ENCODE peak calls at places on chromosomes 5 and 9, in nine cellular contexts. R, J, O, W, D, E, N, A and S are unnamed samples.

GRCh38 chr9:84789463-84789830 is 119.9 kb downstream of the NTRK2 start:
- DNase-seq in D (no peak), N (no peak), R (no peak), E (no peak), W (no peak), A (no peak), J (no peak), O (no peak), S (no peak)

GRCh38 chr5:158023266-158023665 is 164.3 kb upstream of the CLINT1 start:
- DNase-seq in O (no peak), R (no peak), A (no peak), E (no peak), N (no peak), J (no peak), W (no peak), D (no peak), S (no peak)

GRCh38 chr5:33981408-33982171 is 2.9 kb downstream of the SLC45A2 start:
- DNase-seq in D (no peak), N (no peak), J (no peak), R (no peak), A (no peak), O (no peak), W (no peak), E (no peak), S (no peak)

GRCh38 chr9:95515272-95516113 is 1.3 kb downstream of the PTCH1 start:
- DNase-seq in A (no peak), D (no peak), W (peak), R (peak), E (no peak), O (no peak), J (no peak), N (peak), S (peak)

GRCh38 chr5:68452286-68452685 is 236.7 kb downstream of the PIK3R1 start:
- DNase-seq in W (no peak), D (no peak), O (no peak), N (no peak), A (no peak), J (no peak), R (no peak), E (no peak), S (no peak)

GRCh38 chr5:31768046-31768445 is 129.1 kb downstream of the PDZD2 start:
- DNase-seq in A (no peak), E (no peak), W (no peak), J (no peak), O (no peak), R (no peak), D (no peak), N (no peak), S (no peak)

GRCh38 chr5:35229076-35230042 is 928 bp downstream of the PRLR start:
- DNase-seq in W (peak), D (peak), R (no peak), E (no peak), O (peak), J (no peak), N (peak), A (no peak), S (no peak)

GRCh38 chr5:36398137-36398536 is 96.4 kb upstream of the RANBP3L start:
- DNase-seq in D (no peak), A (no peak), N (no peak), J (no peak), O (no peak), W (no peak), R (no peak), E (no peak), S (no peak)

GRCh38 chr9:133224762-133225161 is 15.7 kb upstream of the OBP2B start:
- DNase-seq in E (no peak), O (no peak), J (no peak), W (no peak), R (no peak), N (no peak), A (no peak), D (peak), S (no peak)

GRCh38 chr5:63125862-63126261 is 547.2 kb downstream of the LRRC70 start:
- DNase-seq in N (no peak), A (no peak), E (no peak), J (no peak), R (peak), O (peak), D (no peak), W (no peak), S (no peak)

GRCh38 chr5:76733049-76733417 is 17.1 kb downstream of the F2R start:
- DNase-seq in R (no peak), N (no peak), W (no peak), A (no peak), D (no peak), O (peak), J (no peak), E (no peak), S (peak)

GRCh38 chr9:134410078-134410834 is 84.0 kb downstream of the RXRA start:
- DNase-seq in N (no peak), J (no peak), E (no peak), R (no peak), W (no peak), A (no peak), O (no peak), D (peak), S (no peak)

GRCh38 chr5:173675287-173675996 is 59.0 kb upstream of the BOD1 start:
- DNase-seq in N (no peak), O (no peak), A (no peak), J (no peak), W (no peak), D (no peak), E (no peak), R (no peak), S (no peak)

GRCh38 chr5:57358796-57359592 is 123.6 kb downstream of the ACTBL2 start:
- DNase-seq in E (no peak), J (no peak), O (no peak), D (no peak), W (no peak), N (no peak), A (no peak), R (no peak), S (no peak)

GRCh38 chr5:76363385-76364261 is 39.5 kb upstream of the IQGAP2 start:
- DNase-seq in W (no peak), J (no peak), D (no peak), R (no peak), A (no peak), O (no peak), E (no peak), N (no peak), S (no peak)

GRCh38 chr5:144352318-144352717 is 181.6 kb downstream of the KCTD16 start:
- DNase-seq in N (no peak), E (no peak), W (no peak), A (no peak), O (no peak), R (no peak), D (no peak), J (no peak), S (no peak)

GRCh38 chr5:96870094-96871021 is 5.9 kb upstream of the ERAP2 start:
- DNase-seq in R (no peak), D (no peak), E (no peak), N (no peak), A (no peak), O (peak), W (peak), J (no peak), S (no peak)

GRCh38 chr9:125428060-125428481 is 166.4 kb downstream of the GAPVD1 start:
- DNase-seq in N (no peak), E (no peak), D (peak), O (peak), R (no peak), A (no peak), W (peak), J (no peak), S (no peak)

GRCh38 chr5:135138116-135138850 is 104.3 kb upstream of the PITX1 start:
- DNase-seq in W (no peak), J (no peak), N (no peak), R (no peak), E (no peak), A (no peak), D (no peak), O (no peak), S (no peak)

GRCh38 chr5:14925326-14925725 is 53.7 kb upstream of the ANKH start:
- DNase-seq in N (no peak), E (no peak), J (no peak), D (no peak), W (no peak), A (no peak), O (no peak), R (no peak), S (no peak)

GRCh38 chr9:31140316-31140715 is 1244.1 kb upstream of the ACO1 start:
- DNase-seq in W (no peak), R (no peak), D (no peak), N (no peak), E (no peak), J (no peak), A (no peak), O (peak), S (no peak)

GRCh38 chr5:113202904-113203716 is 226.5 kb downstream of the DCP2 start:
- DNase-seq in W (no peak), A (no peak), D (peak), E (no peak), O (no peak), R (peak), J (no peak), N (peak), S (no peak)

GRCh38 chr5:57839025-57839424 is 356.4 kb upstream of the ACTBL2 start:
- DNase-seq in W (no peak), D (no peak), E (no peak), R (no peak), A (no peak), N (no peak), J (no peak), O (no peak), S (no peak)

GRCh38 chr9:120480707-120481106 is 99.3 kb downstream of the CDK5RAP2 start:
- DNase-seq in R (peak), J (no peak), A (no peak), N (no peak), O (no peak), W (no peak), E (no peak), D (no peak), S (no peak)

GRCh38 chr9:131310833-131311554 is 21.5 kb downstream of the PLPP7 start:
- DNase-seq in A (no peak), O (peak), N (no peak), W (peak), E (peak), J (no peak), D (no peak), R (no peak), S (peak)

GRCh38 chr9:124291801-124292396 is 34.1 kb downstream of the NEK6 start:
- DNase-seq in D (no peak), N (no peak), O (peak), R (no peak), E (no peak), A (no peak), W (peak), J (no peak), S (no peak)

GRCh38 chr5:60992871-60993270 is 47.9 kb downstream of the NDUFAF2 start:
- DNase-seq in A (no peak), E (no peak), O (no peak), D (peak), N (no peak), W (no peak), J (no peak), R (no peak), S (no peak)

GRCh38 chr5:55534436-55535198 is at the start of gene PLPP1:
- DNase-seq in W (peak), A (peak), D (peak), R (peak), E (peak), J (peak), O (peak), N (peak), S (peak)

GRCh38 chr5:115429345-115429940 is 115.1 kb downstream of the FEM1C start:
- DNase-seq in N (no peak), E (no peak), R (no peak), A (no peak), O (no peak), J (no peak), W (no peak), D (no peak), S (no peak)

GRCh38 chr5:178145965-178146820 is 7.5 kb downstream of the NHP2 start:
- DNase-seq in D (peak), E (peak), W (peak), O (peak), N (peak), J (no peak), A (no peak), R (peak), S (peak)

GRCh38 chr9:74952281-74953151 is at the start of gene C9orf40:
- DNase-seq in J (peak), E (peak), A (no peak), W (peak), R (peak), D (peak), O (peak), N (peak), S (peak)
- TF ChIP-seq CTCF in J (peak), E (peak), A (peak), W (peak), R (peak), D (peak), O (peak), N (peak), S (peak)

DNA sequence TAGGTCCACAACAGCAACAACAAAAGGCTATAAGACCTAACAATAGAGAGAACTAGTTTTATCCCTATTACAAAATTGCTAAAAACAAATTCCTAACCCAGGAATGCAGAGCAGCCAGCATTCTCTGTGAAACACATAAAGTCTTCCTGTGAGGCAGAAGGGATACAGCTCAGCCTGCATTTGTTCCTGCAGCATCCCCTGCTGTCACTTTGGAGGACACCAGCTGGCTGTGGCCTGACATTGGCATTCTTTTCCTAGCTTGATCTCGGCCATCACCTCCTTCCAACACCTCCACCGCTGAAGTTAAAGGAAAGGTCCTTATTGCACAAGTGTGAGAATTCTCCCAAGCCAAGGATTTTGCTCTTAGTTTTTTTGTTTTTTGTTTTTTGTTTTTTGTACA is 186.1 kb downstream of the SNCAIP start:
- DNase-seq in R (no peak), N (peak), O (no peak), W (no peak), A (no peak), J (no peak), D (no peak), E (no peak), S (no peak)
- TF ChIP-seq CTCF in R (no peak), N (peak), O (peak), W (no peak), A (peak), J (no peak), D (no peak), E (no peak), S (no peak)

DNA sequence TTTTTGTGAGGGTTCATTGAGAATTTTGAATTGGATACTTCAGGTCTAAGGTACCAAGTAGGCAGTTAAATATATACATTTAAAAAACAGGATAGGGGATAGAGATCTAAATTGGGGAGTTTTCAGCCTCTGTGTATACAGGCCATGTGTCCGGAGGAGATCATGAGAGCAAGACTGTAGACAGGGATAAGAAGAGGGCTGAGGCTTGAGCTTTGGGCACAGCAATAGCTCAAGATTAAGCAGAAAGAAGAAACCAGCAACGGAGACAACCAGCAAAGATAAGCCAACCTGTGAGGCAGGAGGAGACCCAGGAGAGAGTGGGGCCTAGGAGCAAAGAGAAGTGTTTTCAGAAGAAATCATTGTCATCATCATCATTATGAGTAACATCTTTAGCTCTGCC is 258.4 kb downstream of the GRIA1 start:
- DNase-seq in A (no peak), E (no peak), D (no peak), N (no peak), W (no peak), O (no peak), J (no peak), R (no peak), S (no peak)
- TF ChIP-seq CTCF in A (no peak), E (no peak), D (no peak), N (no peak), W (no peak), O (no peak), J (no peak), R (no peak), S (no peak)

GRCh38 chr5:7851617-7852289 is 820 bp upstream of the CFAP90 start:
- DNase-seq in A (no peak), O (no peak), E (no peak), N (no peak), D (no peak), R (no peak), W (no peak), J (no peak), S (no peak)

GRCh38 chr5:7851240-7851592 is 283 bp upstream of the CFAP90 start:
- DNase-seq in N (no peak), O (no peak), J (no peak), R (peak), D (no peak), A (no peak), E (no peak), W (no peak), S (no peak)

GRCh38 chr5:7849531-7850240 is 1.2 kb downstream of the CFAP90 start:
- DNase-seq in W (no peak), E (no peak), N (no peak), O (no peak), D (peak), R (no peak), J (no peak), A (no peak), S (no peak)

GRCh38 chr5:7850241-7850532 is 746 bp downstream of the CFAP90 start:
- DNase-seq in N (no peak), O (no peak), J (no peak), R (no peak), W (no peak), A (no peak), E (no peak), D (peak), S (no peak)

GRCh38 chr5:7850533-7851239 is at the start of gene CFAP90:
- DNase-seq in N (peak), D (peak), A (no peak), R (peak), W (no peak), J (no peak), O (no peak), E (no peak), S (no peak)
- TF ChIP-seq CTCF in N (peak), D (no peak), A (peak), R (peak), W (no peak), J (peak), O (no peak), E (no peak), S (no peak)